ENCODE peak calls at places on chromosomes 11 and 22, in five cellular contexts. W is A549, I is suprapubic skin, D is stomach, S is sigmoid colon. B is an unnamed sample.

GRCh38 chr11:75432911-75433321 is at the start of gene KLHL35:
- DNase-seq in W (no peak), I (no peak), D (no peak), S (no peak), B (no peak)

GRCh38 chr11:45026835-45027234 is 76.2 kb upstream of the TP53I11 start:
- DNase-seq in W (no peak), I (no peak), D (no peak), S (no peak), B (no peak)

GRCh38 chr11:102662607-102663006 is 37.5 kb upstream of the MMP20 start:
- DNase-seq in W (no peak), I (no peak), D (no peak), S (no peak), B (no peak)

GRCh38 chr11:69465236-69466000 is 16.0 kb upstream of the LINC01488 start:
- DNase-seq in W (no peak), I (no peak), D (no peak), S (no peak), B (no peak)

GRCh38 chr11:118263694-118264567 is at the start of gene MPZL2:
- DNase-seq in W (no peak), I (no peak), D (peak), S (no peak), B (no peak)

GRCh38 chr11:131491503-131491902 is 121.1 kb downstream of the NTM start:
- DNase-seq in W (no peak), I (no peak), D (no peak), S (no peak), B (no peak)

GRCh38 chr11:62839050-62840015 is at the start of gene WDR74:
- DNase-seq in W (peak), I (peak), D (peak), S (peak), B (peak)

GRCh38 chr22:38240734-38241252 is 32.0 kb downstream of the TMEM184B start:
- DNase-seq in W (peak), I (no peak), D (peak), S (no peak), B (no peak)

GRCh38 chr11:8959546-8960166 is 4.6 kb downstream of the TMEM9B start:
- DNase-seq in W (peak), I (no peak), D (no peak), S (no peak), B (peak)

GRCh38 chr11:47271961-47272661 is 2.2 kb downstream of the MADD start:
- DNase-seq in W (no peak), I (no peak), D (peak), S (no peak), B (no peak)

GRCh38 chr22:43004362-43005035 is 10.4 kb downstream of the PACSIN2 start:
- DNase-seq in W (no peak), I (no peak), D (no peak), S (no peak), B (no peak)

GRCh38 chr22:26322179-26322905 is 106.7 kb upstream of the ASPHD2 start:
- DNase-seq in W (no peak), I (no peak), D (no peak), S (no peak), B (no peak)

GRCh38 chr11:112961751-112962747 is 829 bp downstream of the NCAM1 start:
- DNase-seq in W (no peak), I (peak), D (no peak), S (no peak), B (peak)

GRCh38 chr11:112965601-112966125 is 4.4 kb downstream of the NCAM1 start:
- DNase-seq in W (no peak), I (no peak), D (no peak), S (no peak), B (no peak)

GRCh38 chr11:112962854-112963367 is 1.7 kb downstream of the NCAM1 start:
- DNase-seq in W (no peak), I (peak), D (peak), S (peak), B (peak)

GRCh38 chr11:112961146-112961668 is at the start of gene NCAM1:
- DNase-seq in W (peak), I (peak), D (peak), S (peak), B (peak)

DNA sequence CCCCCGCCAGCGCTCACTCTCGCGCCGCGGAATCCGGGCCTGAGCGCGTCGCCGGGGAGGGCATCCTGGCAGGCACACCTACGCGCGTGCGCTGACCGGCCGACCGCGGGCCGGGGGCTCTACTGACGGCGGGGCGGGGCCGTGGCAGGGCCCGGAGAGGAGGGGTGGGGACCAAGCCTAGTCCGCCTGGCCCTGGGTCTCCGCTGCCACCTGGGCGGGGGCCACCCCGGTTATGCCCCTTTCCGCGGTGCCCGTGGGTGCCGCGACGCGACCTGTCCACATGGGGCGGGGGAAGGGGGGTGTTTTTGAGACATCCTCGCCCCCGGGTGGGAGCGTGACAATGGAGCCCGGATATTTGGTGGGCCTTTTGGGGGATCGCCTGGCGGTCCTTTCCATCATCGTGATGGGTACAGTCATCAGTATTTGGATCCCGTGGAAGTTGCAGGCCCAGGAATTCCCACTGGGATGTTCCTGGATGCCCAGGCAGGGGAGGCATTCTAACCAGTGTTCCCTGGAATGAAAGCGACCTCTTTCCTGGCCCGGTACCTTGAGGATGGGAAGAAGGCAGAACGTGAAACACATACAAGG is 2.2 kb downstream of the NCAM1 start:
- DNase-seq in W (no peak), I (no peak), D (no peak), S (no peak), B (peak)
- H3K4me3 ChIP-seq in W (no peak), I (peak), D (peak), S (peak), B (peak)

GRCh38 chr11:16813141-16813540 is 74.7 kb downstream of the C11orf58 start:
- DNase-seq in W (no peak), I (no peak), D (no peak), S (no peak), B (no peak)

GRCh38 chr11:16811136-16812020 is 72.9 kb downstream of the C11orf58 start:
- DNase-seq in W (no peak), I (no peak), D (no peak), S (peak), B (no peak)

GRCh38 chr11:16814410-16815046 is 76.1 kb downstream of the C11orf58 start:
- DNase-seq in W (no peak), I (no peak), D (no peak), S (peak), B (no peak)

GRCh38 chr11:16809901-16810668 is 71.6 kb downstream of the C11orf58 start:
- DNase-seq in W (no peak), I (no peak), D (no peak), S (peak), B (no peak)

DNA sequence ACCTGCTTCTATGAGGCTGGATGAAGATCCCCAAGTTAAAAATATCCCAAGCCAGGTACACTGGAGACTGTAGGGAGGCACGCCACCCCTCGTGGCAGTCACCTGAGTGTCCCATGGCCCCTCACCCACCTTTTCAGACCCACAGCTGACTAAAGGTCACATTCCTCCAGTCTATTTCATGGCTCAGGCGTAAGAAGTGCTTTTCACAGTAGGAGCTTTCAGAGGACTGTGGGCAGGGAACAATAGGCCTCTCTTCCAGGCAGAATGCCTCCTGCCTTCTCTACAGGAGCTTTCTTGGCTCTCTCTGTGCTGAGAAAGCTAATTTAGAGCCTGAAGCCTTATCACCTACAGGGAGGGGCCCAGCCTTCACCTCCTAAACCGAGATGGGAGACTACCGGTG is 73.8 kb downstream of the C11orf58 start:
- DNase-seq in W (no peak), I (no peak), D (no peak), S (peak), B (no peak)
- TF ChIP-seq EP300 in W (no peak), I (no peak), D (no peak), S (no peak), B (no peak)

GRCh38 chr11:64849600-64850356 is 5.3 kb upstream of the CDC42BPG start:
- DNase-seq in W (no peak), I (no peak), D (no peak), S (no peak), B (no peak)

GRCh38 chr11:64853709-64854108 is 9.3 kb upstream of the CDC42BPG start:
- DNase-seq in W (no peak), I (no peak), D (no peak), S (no peak), B (no peak)

GRCh38 chr11:64852804-64853520 is 8.5 kb upstream of the CDC42BPG start:
- DNase-seq in W (no peak), I (no peak), D (no peak), S (no peak), B (no peak)

GRCh38 chr11:64850979-64851567 is 6.6 kb upstream of the CDC42BPG start:
- DNase-seq in W (no peak), I (no peak), D (peak), S (no peak), B (no peak)

DNA sequence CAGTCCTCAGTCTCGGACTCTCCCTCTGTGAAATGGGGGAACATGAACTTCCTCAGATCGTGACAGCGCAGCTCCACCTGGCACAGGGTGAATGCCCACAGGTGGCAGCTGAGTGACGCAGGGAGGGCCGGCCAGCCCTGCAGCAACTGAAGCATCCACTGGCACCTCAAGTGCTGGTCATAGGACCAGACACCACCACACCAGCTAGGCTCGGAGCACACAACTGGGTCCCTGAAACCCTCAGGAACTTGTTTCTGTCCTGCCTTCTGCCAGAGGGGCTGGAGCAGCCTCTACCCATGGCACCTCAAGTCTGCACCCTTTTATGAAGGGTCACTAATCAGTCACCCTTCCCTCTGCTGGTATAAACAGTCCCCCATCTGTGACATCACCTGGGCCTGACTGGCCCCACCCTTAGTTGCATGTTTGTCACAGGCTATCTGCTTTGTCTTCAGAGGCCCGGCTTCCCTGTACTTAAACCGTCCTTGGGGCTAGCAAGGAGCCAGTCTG is 7.4 kb upstream of the CDC42BPG start:
- DNase-seq in W (no peak), I (no peak), D (no peak), S (no peak), B (no peak)
- H3K4me3 ChIP-seq in W (no peak), I (no peak), D (no peak), S (no peak), B (no peak)

DNA sequence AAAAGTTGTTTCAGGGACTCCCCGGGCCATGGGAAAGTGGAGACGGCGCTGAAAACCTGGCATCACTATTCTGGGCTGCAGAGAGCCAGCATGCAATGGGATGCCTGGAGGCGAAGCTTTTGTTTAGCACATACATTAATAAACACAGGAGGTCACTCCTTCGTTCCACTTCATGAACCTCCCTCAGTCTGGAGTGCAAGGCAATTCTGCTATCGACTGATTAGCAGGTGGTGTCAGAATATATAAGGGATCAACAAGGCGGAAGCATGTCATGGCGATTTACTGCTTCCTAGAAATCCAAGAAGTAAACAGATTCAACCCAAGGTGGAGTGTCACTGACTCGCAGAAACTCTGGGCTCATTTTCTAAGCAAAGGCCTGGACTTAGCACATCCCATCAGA is 45.4 kb upstream of the MN1 start:
- DNase-seq in W (no peak), I (peak), D (no peak), S (no peak), B (no peak)
- TF ChIP-seq EP300 in W (no peak), I (no peak), D (no peak), S (no peak), B (no peak)

DNA sequence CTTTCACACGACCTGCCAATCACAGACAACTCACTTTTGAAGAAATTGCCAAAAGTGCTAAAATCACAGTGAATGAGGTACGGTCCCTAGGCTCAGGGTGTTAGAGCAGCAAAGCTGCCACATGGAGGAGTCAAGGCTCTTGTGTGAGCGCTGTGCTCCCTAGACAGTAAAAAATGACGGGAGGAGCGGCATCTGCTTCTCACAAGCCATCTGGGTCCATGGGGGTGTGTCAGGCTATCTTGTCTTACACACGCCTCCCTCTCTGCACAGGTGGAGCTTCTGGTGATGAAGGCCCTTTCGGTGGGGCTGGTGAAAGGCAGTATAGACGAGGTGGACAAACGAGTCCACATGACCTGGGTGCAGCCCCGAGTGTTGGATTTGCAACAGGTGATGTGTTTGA is 14.8 kb downstream of the PSMD13 start:
- DNase-seq in W (no peak), I (no peak), D (no peak), S (no peak), B (no peak)
- H3K4me3 ChIP-seq in W (no peak), I (no peak), D (no peak), S (no peak), B (no peak)

GRCh38 chr11:105838668-105839403 is 183.2 kb downstream of the MSANTD4 start:
- DNase-seq in W (no peak), I (no peak), D (no peak), S (no peak), B (no peak)
- TF ChIP-seq EP300 in W (no peak), I (no peak), D (no peak), S (no peak), B (no peak)

GRCh38 chr11:72079776-72080325 is 491 bp downstream of the NUMA1 start:
- DNase-seq in W (no peak), I (no peak), D (peak), S (no peak), B (peak)

GRCh38 chr11:72080326-72081183 is at the start of the genes LRRC51 and NUMA1:
- DNase-seq in W (peak), I (peak), D (peak), S (peak), B (peak)

GRCh38 chr11:72075756-72076155 is 4.6 kb downstream of the NUMA1 start:
- DNase-seq in W (no peak), I (no peak), D (no peak), S (no peak), B (no peak)

GRCh38 chr11:72081184-72081644 is 564 bp downstream of the LRRC51 start:
- DNase-seq in W (no peak), I (no peak), D (peak), S (no peak), B (no peak)

DNA sequence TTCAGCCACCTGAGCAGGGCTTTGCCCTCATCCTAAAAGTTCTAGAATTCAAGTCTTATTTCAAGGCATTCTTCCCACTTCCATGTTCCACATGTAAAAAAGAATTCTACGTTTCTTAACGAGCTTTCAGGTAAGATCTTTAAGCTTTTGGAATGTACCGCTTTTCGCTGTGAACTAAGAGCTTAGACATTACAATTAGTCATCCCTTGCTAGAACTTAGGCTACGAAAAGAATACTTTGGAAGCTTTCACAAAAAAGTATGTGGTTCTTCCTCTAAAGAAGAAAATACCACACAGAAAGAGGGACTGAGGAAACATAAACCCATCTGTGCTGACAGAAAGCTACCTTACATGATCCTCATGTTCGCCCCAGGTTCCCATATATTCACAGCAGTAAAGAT is 1.9 kb downstream of the NUMA1 start:
- DNase-seq in W (no peak), I (no peak), D (no peak), S (no peak), B (no peak)
- H3K4me3 ChIP-seq in W (peak), I (peak), D (peak), S (no peak), B (no peak)

B was measured in ovary.